ENCODE peak calls at places on chromosomes 12 and 14, in four cellular contexts. T is A549, I is brain microvascular endothelial cell, E is omental fat pad. N is an unnamed sample.

GRCh38 chr12:50690923-50691322 is 73.0 kb upstream of the ATF1 start:
- DNase-seq in T (no peak), I (no peak), E (no peak), N (no peak)

GRCh38 chr12:106291342-106291741 is 11.2 kb upstream of the TCP11L2 start:
- DNase-seq in T (no peak), I (no peak), E (no peak), N (peak; percentile 62)

GRCh38 chr12:107092669-107093546 is 441 bp downstream of the CRY1 start:
- DNase-seq in T (peak; percentile 20), I (peak; percentile 32), E (peak; percentile 52), N (peak; percentile 51)

GRCh38 chr14:91138511-91139359 is 24.9 kb downstream of the DGLUCY start:
- DNase-seq in T (peak; percentile 28), I (peak; percentile 10), E (no peak), N (peak; percentile 68)

GRCh38 chr12:40693503-40693863 is 1.2 kb downstream of the CNTN1 start:
- DNase-seq in T (peak; percentile 77), I (no peak), E (no peak), N (no peak)

GRCh38 chr14:35430459-35431199 is 26.1 kb upstream of the NFKBIA start:
- DNase-seq in T (no peak), I (no peak), E (no peak), N (no peak)

GRCh38 chr14:58663494-58664111 is 25.8 kb downstream of the DACT1 start:
- DNase-seq in T (no peak), I (peak; percentile 80), E (no peak), N (peak; percentile 13)

GRCh38 chr12:25135531-25136154 is 59.3 kb downstream of the DNAI7 start:
- DNase-seq in T (no peak), I (no peak), E (no peak), N (peak; percentile 79)

GRCh38 chr12:130970165-130970907 is 16.6 kb downstream of the ADGRD1 start:
- DNase-seq in T (no peak), I (no peak), E (no peak), N (no peak)

GRCh38 chr14:91866061-91866460 is 1.3 kb downstream of the TC2N start:
- DNase-seq in T (no peak), I (no peak), E (no peak), N (peak; percentile 52)

GRCh38 chr14:68786491-68787234 is 6.2 kb downstream of the ZFP36L1 start:
- DNase-seq in T (peak; percentile 53), I (no peak), E (no peak), N (peak; percentile 75)

DNA sequence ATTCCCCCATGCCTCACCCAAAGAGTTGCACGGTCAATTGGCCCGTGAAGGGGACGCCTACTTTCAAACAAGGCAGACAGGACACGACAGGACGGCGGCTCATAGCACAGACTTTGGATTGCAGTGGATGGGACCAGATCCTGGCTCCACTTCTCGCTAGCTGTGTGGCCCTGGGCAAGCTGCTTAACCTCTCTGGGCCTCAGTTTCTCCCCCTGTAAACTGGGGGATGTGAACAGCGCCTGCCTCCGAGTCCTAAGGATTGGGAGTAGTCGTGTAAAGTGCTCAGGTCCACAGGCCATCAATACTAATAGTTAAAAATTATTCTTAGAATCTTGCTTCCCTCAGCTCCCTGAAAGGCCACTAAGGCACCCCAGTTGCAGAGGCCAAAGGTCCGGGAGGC is 13.1 kb downstream of the RHOF start:
- DNase-seq in T (no peak), I (no peak), E (no peak), N (no peak)
- TF ChIP-seq CTCF in T (no peak), I (no peak), E (no peak), N (no peak)

GRCh38 chr14:54398028-54398368 is 1.2 kb downstream of the CDKN3 start:
- DNase-seq in T (no peak), I (no peak), E (no peak), N (peak; percentile 3)
- TF ChIP-seq CTCF in T (no peak), I (no peak), E (no peak), N (no peak)

GRCh38 chr14:71319646-71320045 is 412.4 kb downstream of the PCNX1 start:
- DNase-seq in T (peak; percentile 13), I (peak; percentile 20), E (no peak), N (no peak)
- TF ChIP-seq CTCF in T (no peak), I (no peak), E (no peak), N (no peak)

DNA sequence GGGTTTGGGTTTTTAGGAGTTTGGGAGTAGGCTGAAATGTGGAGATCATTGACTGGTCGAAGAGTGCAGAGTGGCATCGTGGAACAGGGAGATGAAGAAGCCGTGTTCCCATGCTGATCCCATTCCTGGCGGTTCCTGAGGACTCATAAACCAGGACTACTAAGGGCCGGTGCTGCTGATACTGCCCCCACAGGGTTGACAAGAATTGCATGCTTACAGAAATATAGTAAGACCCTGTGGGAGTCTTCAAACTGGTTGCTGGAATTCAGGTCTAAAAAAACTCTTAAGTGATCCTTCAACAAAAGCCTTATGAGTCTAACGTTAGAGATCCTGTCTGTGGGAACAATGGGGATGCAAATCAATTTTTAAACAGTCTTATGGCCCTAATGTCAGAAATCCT is 64.0 kb upstream of the ARHGAP5 start:
- DNase-seq in T (no peak), I (no peak), E (no peak), N (no peak)
- TF ChIP-seq CTCF in T (no peak), I (peak; percentile 40), E (no peak), N (no peak)

GRCh38 chr12:29818925-29819324 is 35.2 kb upstream of the TMTC1 start:
- DNase-seq in T (no peak), I (no peak), E (no peak), N (no peak)
- TF ChIP-seq CTCF in T (no peak), I (no peak), E (no peak), N (no peak)

GRCh38 chr12:124508323-124509096 is 58.9 kb downstream of the NCOR2 start:
- DNase-seq in T (no peak), I (no peak), E (no peak), N (no peak)
- TF ChIP-seq CTCF in T (peak; percentile 36), I (peak; percentile 12), E (no peak), N (no peak)

GRCh38 chr14:103085106-103086091 is 1.4 kb downstream of the LBHD2 start:
- DNase-seq in T (no peak), I (no peak), E (no peak), N (no peak)
- TF ChIP-seq CTCF in T (peak; percentile 30), I (peak; percentile 58), E (no peak), N (no peak)

DNA sequence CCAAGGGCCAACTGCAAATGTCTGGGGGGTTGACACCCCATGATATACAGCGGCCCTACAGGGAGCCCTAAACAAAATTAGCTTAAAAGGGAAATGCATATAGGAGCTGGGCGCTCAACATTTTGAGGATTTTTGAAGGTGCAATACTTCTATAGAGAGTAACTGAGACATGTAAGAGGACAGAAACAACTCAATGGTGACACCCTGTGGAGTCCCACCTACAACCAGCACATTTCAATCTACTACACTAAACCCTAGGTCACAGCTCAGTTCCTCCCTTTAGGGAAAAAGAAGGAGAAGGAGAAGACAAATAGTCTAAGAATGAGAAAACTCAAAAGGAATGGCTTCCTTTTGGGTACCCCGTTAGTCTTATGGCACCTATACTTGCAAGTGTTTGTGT is 1010.5 kb upstream of the NOVA1 start:
- DNase-seq in T (no peak), I (no peak), E (no peak), N (no peak)
- TF ChIP-seq CTCF in T (no peak), I (no peak), E (no peak), N (no peak)

GRCh38 chr12:697426-697825 is 34.2 kb upstream of the NINJ2 start:
- DNase-seq in T (no peak), I (no peak), E (no peak), N (no peak)

GRCh38 chr12:704516-705242 is 41.4 kb upstream of the NINJ2 start:
- DNase-seq in T (no peak), I (no peak), E (no peak), N (no peak)

GRCh38 chr12:694734-695503 is 31.7 kb upstream of the NINJ2 start:
- DNase-seq in T (no peak), I (no peak), E (no peak), N (no peak)

GRCh38 chr12:701896-702539 is 38.8 kb upstream of the NINJ2 start:
- DNase-seq in T (no peak), I (no peak), E (no peak), N (no peak)

GRCh38 chr12:700061-700460 is 36.8 kb upstream of the NINJ2 start:
- DNase-seq in T (no peak), I (no peak), E (no peak), N (no peak)
- TF ChIP-seq CTCF in T (no peak), I (no peak), E (no peak), N (no peak)

N was measured in MCF 10A.